ENCODE peak calls at places on chromosomes 4 and X, in eight cellular contexts. D is amniotic stem cell, M is SHP77, S is AG09309, Z is GDM1, A is lower lobe of right lung, X is adipocyte, W is HFF-Myc. I is an unnamed sample.

GRCh38 chr4:183163135-183163534 is 64.1 kb downstream of the WWC2 start:
- DNase-seq in S (no peak), Z (no peak), D (no peak), X (no peak), A (no peak), W (no peak), M (no peak), I (no peak)

GRCh38 chr4:26609398-26609797 is 25.5 kb downstream of the TBC1D19 start:
- DNase-seq in W (no peak), D (no peak), S (no peak), X (no peak), M (no peak), A (no peak), Z (no peak), I (no peak)

GRCh38 chrX:119790977-119791436 is 423 bp downstream of the RPL39 start:
- DNase-seq in X (peak), A (no peak), W (no peak), D (no peak), S (no peak), Z (no peak), M (peak), I (peak)

GRCh38 chr4:157977086-157977485 is 195.7 kb downstream of the GASK1B start:
- DNase-seq in S (no peak), Z (no peak), X (peak), M (no peak), W (no peak), A (no peak), D (peak), I (no peak)

GRCh38 chrX:30570505-30570904 is 7.1 kb downstream of the TASL start:
- DNase-seq in M (no peak), X (peak), Z (no peak), A (no peak), S (peak), D (no peak), W (no peak), I (peak)

GRCh38 chr4:112266823-112267222 is 18.9 kb downstream of the TIFA start:
- DNase-seq in W (no peak), D (no peak), X (peak), M (no peak), Z (no peak), A (no peak), S (no peak), I (peak)

GRCh38 chr4:5156677-5157076 is 105.4 kb downstream of the STK32B start:
- DNase-seq in W (no peak), A (no peak), S (no peak), M (no peak), X (peak), Z (no peak), D (no peak), I (no peak)

GRCh38 chr4:180449395-180449956 is 1793.7 kb upstream of the TENM3 start:
- DNase-seq in M (peak), Z (peak), A (no peak), S (no peak), X (peak), D (peak), W (no peak), I (peak)

GRCh38 chr4:4377191-4377590 is 9.7 kb upstream of the NSG1 start:
- DNase-seq in D (no peak), Z (no peak), S (no peak), M (no peak), A (no peak), W (no peak), X (no peak), I (no peak)

GRCh38 chr4:150216725-150217124 is 138.5 kb downstream of the DCLK2 start:
- DNase-seq in W (no peak), A (no peak), M (no peak), X (no peak), Z (no peak), S (no peak), D (no peak), I (no peak)

GRCh38 chrX:7446815-7447214 is 298.9 kb upstream of the PUDP start:
- DNase-seq in Z (no peak), A (no peak), M (no peak), S (no peak), D (no peak), X (no peak), W (no peak), I (no peak)

GRCh38 chr4:26175016-26175786 is 145.6 kb upstream of the RBPJ start:
- DNase-seq in W (no peak), D (no peak), A (no peak), Z (no peak), X (no peak), S (no peak), M (no peak), I (no peak)

GRCh38 chr4:76753814-76754213 is 144.1 kb downstream of the SOWAHB start:
- DNase-seq in M (no peak), Z (no peak), W (peak), S (no peak), A (no peak), X (peak), D (peak), I (no peak)

GRCh38 chrX:3549442-3549875 is 164.0 kb downstream of the PRKX start:
- DNase-seq in X (peak), S (no peak), D (no peak), A (no peak), W (no peak), Z (no peak), M (peak), I (no peak)

GRCh38 chrX:49277520-49277799 is 7.9 kb downstream of the PPP1R3F start:
- DNase-seq in A (no peak), D (no peak), M (no peak), X (no peak), W (no peak), Z (no peak), S (no peak), I (no peak)

GRCh38 chr4:41257901-41258300 is 1.2 kb downstream of the UCHL1 start:
- DNase-seq in D (no peak), Z (no peak), W (no peak), M (no peak), S (no peak), A (no peak), X (peak), I (no peak)

GRCh38 chr4:931194-931959 is 739 bp downstream of the GAK start:
- DNase-seq in S (peak), M (no peak), A (no peak), X (peak), Z (no peak), W (no peak), D (no peak), I (peak)

GRCh38 chr4:2062168-2062807 is 3.2 kb downstream of the NAT8L start:
- DNase-seq in S (no peak), A (peak), M (no peak), Z (no peak), X (no peak), D (no peak), W (no peak), I (no peak)

GRCh38 chrX:130696542-130696941 is 206.5 kb downstream of the ENOX2 start:
- DNase-seq in Z (no peak), S (no peak), W (no peak), A (no peak), M (no peak), D (no peak), X (no peak), I (no peak)

GRCh38 chr4:72169861-72170260 is 138.1 kb downstream of the NPFFR2 start:
- DNase-seq in D (no peak), A (no peak), S (no peak), W (no peak), M (no peak), Z (no peak), X (no peak), I (peak)

GRCh38 chr4:108360857-108361820 is 192.4 kb upstream of the LEF1 start:
- DNase-seq in W (peak), S (peak), A (no peak), D (peak), X (peak), Z (no peak), M (no peak), I (no peak)

GRCh38 chr4:40840985-40841571 is 91.3 kb downstream of the NSUN7 start:
- DNase-seq in D (peak), W (peak), A (peak), S (peak), Z (peak), M (peak), X (peak), I (peak)

GRCh38 chr4:102687373-102687981 is 73.3 kb downstream of the MANBA start:
- DNase-seq in D (no peak), S (no peak), M (no peak), W (no peak), A (no peak), Z (no peak), X (no peak), I (no peak)

GRCh38 chrX:111597967-111598366 is 83.0 kb upstream of the ALG13 start:
- DNase-seq in M (no peak), S (no peak), D (no peak), Z (no peak), A (no peak), X (no peak), W (no peak), I (no peak)

GRCh38 chr4:101960431-101960830 is 169.9 kb downstream of the BANK1 start:
- DNase-seq in D (no peak), X (no peak), Z (peak), S (no peak), A (no peak), W (no peak), M (no peak), I (no peak)

GRCh38 chrX:108163333-108164082 is 71.9 kb downstream of the ATG4A start:
- DNase-seq in Z (no peak), S (no peak), M (no peak), W (no peak), X (no peak), A (no peak), D (no peak), I (no peak)

GRCh38 chr4:108502366-108502765 is 118.0 kb upstream of the RPL34 start:
- DNase-seq in D (no peak), M (no peak), W (no peak), S (no peak), Z (no peak), X (no peak), A (no peak), I (no peak)

GRCh38 chr4:2797545-2798305 is 4.8 kb downstream of the SH3BP2 start:
- DNase-seq in S (no peak), A (peak), Z (no peak), M (no peak), D (no peak), X (no peak), W (no peak), I (peak)

I was measured in HT-29.